ENCODE peak calls at places on chromosomes 3 and 15, in four cellular contexts. One of them, this sample, is unnamed.

GRCh38 chr15:56608140-56608778 is 125.0 kb downstream of the ZNF280D start:
- DNase-seq in B cell: peak
- DNase-seq in A549: no peak
- DNase-seq in RWPE1: no peak
- DNase-seq in this sample: peak

GRCh38 chr3:66442254-66443249 is 58.3 kb downstream of the LRIG1 start:
- DNase-seq in A549: no peak
- DNase-seq in RWPE1: peak
- DNase-seq in B cell: no peak
- DNase-seq in this sample: no peak

GRCh38 chr3:45227131-45227819 is 1.2 kb upstream of the TMEM158 start:
- DNase-seq in RWPE1: no peak
- DNase-seq in B cell: no peak
- DNase-seq in A549: no peak
- DNase-seq in this sample: no peak

GRCh38 chr3:126146525-126147146 is 33.8 kb downstream of the ALDH1L1 start:
- DNase-seq in RWPE1: no peak
- DNase-seq in A549: no peak
- DNase-seq in B cell: no peak
- DNase-seq in this sample: peak

GRCh38 chr15:50134524-50135024 is 15.5 kb upstream of the ATP8B4 start:
- DNase-seq in B cell: no peak
- DNase-seq in A549: peak
- DNase-seq in RWPE1: peak
- DNase-seq in this sample: peak

GRCh38 chr15:77716632-77717343 is 84.1 kb upstream of the LINGO1 start:
- DNase-seq in B cell: no peak
- DNase-seq in RWPE1: no peak
- DNase-seq in A549: no peak
- DNase-seq in this sample: no peak

GRCh38 chr3:55622116-55622515 is 135.0 kb upstream of the WNT5A start:
- DNase-seq in RWPE1: no peak
- DNase-seq in B cell: no peak
- DNase-seq in A549: no peak
- DNase-seq in this sample: no peak

GRCh38 chr3:101829878-101830277 is 19.4 kb upstream of the NFKBIZ start:
- DNase-seq in A549: no peak
- DNase-seq in RWPE1: no peak
- DNase-seq in B cell: no peak
- DNase-seq in this sample: no peak

GRCh38 chr3:194521514-194522260 is 34.9 kb upstream of the ATP13A3 start:
- DNase-seq in B cell: no peak
- DNase-seq in RWPE1: peak
- DNase-seq in A549: no peak
- DNase-seq in this sample: no peak

GRCh38 chr3:63528325-63529000 is 124.0 kb upstream of the SNTN start:
- DNase-seq in A549: no peak
- DNase-seq in RWPE1: no peak
- DNase-seq in B cell: no peak
- DNase-seq in this sample: no peak

GRCh38 chr3:190526787-190527767 is 13.2 kb downstream of the IL1RAP start:
- DNase-seq in RWPE1: no peak
- DNase-seq in B cell: no peak
- DNase-seq in A549: no peak
- DNase-seq in this sample: no peak

GRCh38 chr3:135966349-135966695 is 794 bp downstream of the PPP2R3A start:
- DNase-seq in RWPE1: no peak
- DNase-seq in B cell: no peak
- DNase-seq in A549: no peak
- DNase-seq in this sample: no peak

GRCh38 chr3:128073807-128074206 is 21.6 kb downstream of the SEC61A1 start:
- DNase-seq in RWPE1: no peak
- DNase-seq in B cell: no peak
- DNase-seq in A549: no peak
- DNase-seq in this sample: no peak

GRCh38 chr3:23810342-23811116 is 4.8 kb downstream of the UBE2E1 start:
- DNase-seq in B cell: peak
- DNase-seq in RWPE1: no peak
- DNase-seq in A549: peak
- DNase-seq in this sample: peak

GRCh38 chr15:59997070-59997701 is 6.9 kb upstream of the FOXB1 start:
- DNase-seq in RWPE1: no peak
- DNase-seq in B cell: peak
- DNase-seq in A549: no peak
- DNase-seq in this sample: peak

GRCh38 chr3:77039606-77040553 is at the start of gene ROBO2:
- DNase-seq in B cell: no peak
- DNase-seq in RWPE1: peak
- DNase-seq in A549: no peak
- DNase-seq in this sample: peak

GRCh38 chr15:47717036-47717611 is at the start of gene SEMA6D:
- DNase-seq in B cell: no peak
- DNase-seq in A549: peak
- DNase-seq in RWPE1: peak
- DNase-seq in this sample: peak

GRCh38 chr3:155854147-155854940 is at the start of gene SLC33A1:
- DNase-seq in RWPE1: peak
- DNase-seq in A549: peak
- DNase-seq in B cell: peak
- DNase-seq in this sample: peak

GRCh38 chr3:50237754-50238548 is 1.9 kb downstream of the GNAI2 start:
- DNase-seq in RWPE1: peak
- DNase-seq in B cell: peak
- DNase-seq in A549: no peak
- DNase-seq in this sample: peak

GRCh38 chr3:105093371-105093770 is 273.3 kb upstream of the ALCAM start:
- DNase-seq in B cell: no peak
- DNase-seq in A549: no peak
- DNase-seq in RWPE1: no peak
- DNase-seq in this sample: no peak

GRCh38 chr3:155704041-155704440 is 40.8 kb downstream of the PLCH1 start:
- DNase-seq in A549: no peak
- DNase-seq in B cell: no peak
- DNase-seq in RWPE1: no peak
- DNase-seq in this sample: no peak

GRCh38 chr3:31984321-31984720 is 2.8 kb downstream of the ZNF860 start:
- DNase-seq in B cell: no peak
- DNase-seq in A549: no peak
- DNase-seq in RWPE1: no peak
- DNase-seq in this sample: no peak

GRCh38 chr3:43995078-43995928 is 246.4 kb upstream of the TOPAZ1 start:
- DNase-seq in A549: no peak
- DNase-seq in RWPE1: peak
- DNase-seq in B cell: peak
- DNase-seq in this sample: peak

GRCh38 chr3:80297720-80298119 is 529.9 kb upstream of the ROBO1 start:
- DNase-seq in B cell: no peak
- DNase-seq in RWPE1: no peak
- DNase-seq in A549: no peak
- DNase-seq in this sample: no peak

GRCh38 chr3:143600762-143601161 is 247.5 kb downstream of the SLC9A9 start:
- DNase-seq in RWPE1: no peak
- DNase-seq in A549: no peak
- DNase-seq in B cell: no peak
- DNase-seq in this sample: no peak

GRCh38 chr3:157544501-157545139 is 41.4 kb upstream of the VEPH1 start:
- DNase-seq in A549: no peak
- DNase-seq in RWPE1: no peak
- DNase-seq in B cell: no peak
- DNase-seq in this sample: no peak

GRCh38 chr3:47010050-47010712 is 30.7 kb downstream of the NBEAL2 start:
- DNase-seq in B cell: no peak
- DNase-seq in A549: no peak
- DNase-seq in RWPE1: no peak
- DNase-seq in this sample: peak

GRCh38 chr3:27119639-27120038 is 249.5 kb downstream of the NEK10 start:
- DNase-seq in B cell: no peak
- DNase-seq in A549: no peak
- DNase-seq in RWPE1: no peak
- DNase-seq in this sample: no peak

GRCh38 chr3:139020868-139021234 is at the start of gene PRR23B:
- DNase-seq in RWPE1: no peak
- DNase-seq in B cell: no peak
- DNase-seq in A549: no peak
- DNase-seq in this sample: no peak

GRCh38 chr15:53586815-53587214 is 172.6 kb downstream of the WDR72 start:
- DNase-seq in RWPE1: no peak
- DNase-seq in A549: no peak
- DNase-seq in B cell: peak
- DNase-seq in this sample: peak

GRCh38 chr3:179108091-179108490 is 36.5 kb upstream of the ZMAT3 start:
- DNase-seq in B cell: no peak
- DNase-seq in RWPE1: no peak
- DNase-seq in A549: no peak
- DNase-seq in this sample: no peak

GRCh38 chr15:33700695-33701303 is 267.5 kb upstream of the CHRM5 start:
- DNase-seq in RWPE1: peak
- DNase-seq in A549: peak
- DNase-seq in B cell: peak
- DNase-seq in this sample: peak

GRCh38 chr3:141015486-141015885 is 35.7 kb upstream of the SPSB4 start:
- DNase-seq in RWPE1: peak
- DNase-seq in B cell: no peak
- DNase-seq in A549: no peak
- DNase-seq in this sample: no peak

GRCh38 chr15:73712107-73712506 is 27.9 kb downstream of the CD276 start:
- DNase-seq in B cell: no peak
- DNase-seq in RWPE1: no peak
- DNase-seq in A549: no peak
- DNase-seq in this sample: no peak
- TF ChIP-seq CTCF in B cell: no peak
- TF ChIP-seq CTCF in RWPE1: no peak
- TF ChIP-seq CTCF in A549: no peak
- TF ChIP-seq CTCF in this sample: no peak

DNA sequence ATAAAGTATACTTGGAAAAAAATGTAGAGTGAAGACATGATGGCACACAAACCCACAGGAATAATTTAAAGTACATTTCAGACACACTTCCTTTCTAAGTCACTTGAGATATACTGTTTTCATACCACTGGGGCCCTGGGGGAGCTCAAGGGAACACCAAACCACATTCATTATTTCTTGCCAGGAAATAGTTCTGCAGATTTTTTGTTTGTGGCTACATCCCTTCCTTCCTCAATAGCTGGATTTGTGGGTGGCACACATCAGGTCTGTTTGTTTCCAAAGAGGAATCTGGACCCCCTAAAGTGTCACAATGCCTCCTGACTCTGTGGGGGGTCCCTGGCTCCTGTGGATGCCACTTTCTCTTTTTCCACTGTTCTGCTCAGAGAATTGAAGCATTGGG is 153.5 kb upstream of the COL8A1 start:
- DNase-seq in B cell: no peak
- DNase-seq in RWPE1: no peak
- DNase-seq in A549: no peak
- DNase-seq in this sample: no peak
- TF ChIP-seq CTCF in B cell: no peak
- TF ChIP-seq CTCF in RWPE1: no peak
- TF ChIP-seq CTCF in A549: no peak
- TF ChIP-seq CTCF in this sample: no peak

GRCh38 chr15:29924750-29925149 is 102.5 kb upstream of the TJP1 start:
- DNase-seq in RWPE1: peak
- DNase-seq in B cell: no peak
- DNase-seq in A549: peak
- DNase-seq in this sample: no peak

GRCh38 chr15:29921130-29921601 is 98.9 kb upstream of the TJP1 start:
- DNase-seq in RWPE1: peak
- DNase-seq in A549: peak
- DNase-seq in B cell: no peak
- DNase-seq in this sample: no peak

GRCh38 chr15:29922191-29922590 is 99.9 kb upstream of the TJP1 start:
- DNase-seq in RWPE1: no peak
- DNase-seq in B cell: no peak
- DNase-seq in A549: no peak
- DNase-seq in this sample: no peak

GRCh38 chr15:29925227-29926082 is 103.2 kb upstream of the TJP1 start:
- DNase-seq in RWPE1: peak
- DNase-seq in B cell: no peak
- DNase-seq in A549: peak
- DNase-seq in this sample: no peak

GRCh38 chr15:29926083-29926388 is 103.8 kb upstream of the TJP1 start:
- DNase-seq in A549: no peak
- DNase-seq in RWPE1: no peak
- DNase-seq in B cell: no peak
- DNase-seq in this sample: no peak
- TF ChIP-seq CTCF in A549: no peak
- TF ChIP-seq CTCF in RWPE1: no peak
- TF ChIP-seq CTCF in B cell: no peak
- TF ChIP-seq CTCF in this sample: no peak

GRCh38 chr3:170078620-170079281 is 41.0 kb downstream of the GPR160 start:
- DNase-seq in B cell: no peak
- DNase-seq in A549: no peak
- DNase-seq in RWPE1: no peak
- DNase-seq in this sample: no peak
- TF ChIP-seq CTCF in B cell: no peak
- TF ChIP-seq CTCF in A549: peak
- TF ChIP-seq CTCF in RWPE1: no peak
- TF ChIP-seq CTCF in this sample: no peak